ENCODE peak calls at places on chromosomes 2 and 18, in nine cellular contexts. L is A549; Y is CD4-positive, alpha-beta memory T cell; D is CD8-positive, alpha-beta T cell; B is body of pancreas; F is adrenal gland; T is HepG2; I is GM23248; S is uterus. Q is an unnamed sample. For H3K4me1, the result is how much of the 10 kb centered on the place peaks cover.

GRCh38 chr2:118943286-118943685 is 1.3 kb downstream of the MARCO start:
- DNase-seq in B (no peak), T (no peak), S (no peak), D (no peak), L (no peak), Y (no peak), I (no peak), F (no peak), Q (no peak)

GRCh38 chr2:8573234-8573941 is 108.5 kb upstream of the ID2 start:
- DNase-seq in F (no peak), S (no peak), Y (no peak), L (no peak), I (no peak), B (no peak), D (no peak), T (peak), Q (peak)

GRCh38 chr2:40435426-40436092 is 16.3 kb downstream of the SLC8A1 start:
- DNase-seq in S (no peak), T (no peak), B (no peak), D (no peak), L (no peak), F (no peak), I (peak), Y (no peak), Q (no peak)

GRCh38 chr2:17830053-17831034 is 14.1 kb downstream of the MSGN1 start:
- DNase-seq in S (peak), Y (peak), D (no peak), B (peak), I (peak), L (peak), T (peak), F (peak), Q (peak)

GRCh38 chr2:69456950-69457445 is 19.8 kb upstream of the NFU1 start:
- DNase-seq in T (no peak), F (no peak), D (no peak), L (no peak), S (no peak), B (no peak), Y (no peak), I (no peak), Q (no peak)

GRCh38 chr2:215137741-215138340 is 585 bp downstream of the ABCA12 start:
- DNase-seq in D (no peak), I (peak), L (no peak), F (no peak), Y (no peak), T (no peak), S (no peak), B (no peak), Q (no peak)

GRCh38 chr18:23069481-23069880 is 65.8 kb upstream of the CABLES1 start:
- DNase-seq in B (no peak), S (no peak), F (no peak), I (no peak), D (peak), T (no peak), L (no peak), Y (peak), Q (no peak)

GRCh38 chr2:150296795-150297546 is 190.5 kb downstream of the RND3 start:
- DNase-seq in Y (no peak), T (no peak), S (no peak), I (peak), D (no peak), F (no peak), L (no peak), B (no peak), Q (peak)

GRCh38 chr2:120883607-120884405 is 148.1 kb downstream of the GLI2 start:
- DNase-seq in I (no peak), B (no peak), L (no peak), T (no peak), S (no peak), Y (no peak), F (no peak), D (no peak), Q (no peak)

GRCh38 chr2:2810504-2810903 is 479.4 kb upstream of the MYT1L start:
- DNase-seq in D (no peak), Y (no peak), I (no peak), L (no peak), S (no peak), F (no peak), B (no peak), T (no peak), Q (no peak)

GRCh38 chr2:218992703-218993344 is 398 bp downstream of the CRYBA2 start:
- DNase-seq in B (peak), S (no peak), I (peak), L (no peak), T (no peak), Y (no peak), F (no peak), D (no peak), Q (no peak)

GRCh38 chr2:43370705-43371104 is 144.3 kb upstream of the ZFP36L2 start:
- DNase-seq in I (no peak), Y (no peak), T (no peak), D (no peak), L (no peak), B (no peak), S (no peak), F (no peak), Q (no peak)

GRCh38 chr2:27263287-27264252 is 723 bp upstream of the SLC30A3 start:
- DNase-seq in S (no peak), B (no peak), L (no peak), F (no peak), T (no peak), I (no peak), D (no peak), Y (no peak), Q (no peak)

GRCh38 chr2:21981127-21981526 is 857.4 kb downstream of the TDRD15 start:
- DNase-seq in S (no peak), I (no peak), L (no peak), F (no peak), Y (no peak), D (no peak), T (no peak), B (no peak), Q (no peak)

GRCh38 chr2:42036413-42036812 is 11.4 kb upstream of the PKDCC start:
- DNase-seq in Y (no peak), S (no peak), L (no peak), T (no peak), D (no peak), F (no peak), I (no peak), B (no peak), Q (no peak)

GRCh38 chr2:19819097-19820065 is 82.4 kb downstream of the TTC32 start:
- DNase-seq in B (no peak), Y (no peak), T (no peak), F (no peak), S (no peak), I (peak), L (no peak), D (no peak), Q (peak)

GRCh38 chr2:161352718-161353117 is 44.5 kb downstream of the PSMD14 start:
- DNase-seq in B (no peak), Y (no peak), T (no peak), S (no peak), L (no peak), F (no peak), I (no peak), D (no peak), Q (no peak)

GRCh38 chr2:232022733-232023132 is 61.2 kb downstream of the DIS3L2 start:
- DNase-seq in L (no peak), D (no peak), F (peak), I (no peak), T (no peak), B (peak), S (no peak), Y (no peak), Q (no peak)

GRCh38 chr2:203412555-203413331 is 84.5 kb downstream of the ABI2 start:
- DNase-seq in L (no peak), B (no peak), F (peak), I (no peak), S (no peak), T (no peak), Y (no peak), D (no peak), Q (no peak)

GRCh38 chr18:22427797-22428549 is 10.3 kb upstream of the CTAGE1 start:
- DNase-seq in I (no peak), Y (no peak), T (no peak), L (no peak), B (peak), F (no peak), S (no peak), D (no peak), Q (no peak)

GRCh38 chr2:51559026-51559425 is 527.1 kb upstream of the NRXN1 start:
- DNase-seq in B (no peak), I (no peak), S (no peak), L (no peak), F (no peak), D (no peak), T (no peak), Y (no peak), Q (no peak)

GRCh38 chr2:95526360-95527341 is 42.1 kb upstream of the TRIM43B start:
- DNase-seq in T (no peak), F (peak), Y (peak), L (peak), I (peak), B (peak), S (peak), D (peak), Q (peak)

GRCh38 chr2:20236496-20236895 is 11.6 kb upstream of the SDC1 start:
- DNase-seq in Y (no peak), T (no peak), S (no peak), L (no peak), I (no peak), D (no peak), F (no peak), B (no peak), Q (no peak)

DNA sequence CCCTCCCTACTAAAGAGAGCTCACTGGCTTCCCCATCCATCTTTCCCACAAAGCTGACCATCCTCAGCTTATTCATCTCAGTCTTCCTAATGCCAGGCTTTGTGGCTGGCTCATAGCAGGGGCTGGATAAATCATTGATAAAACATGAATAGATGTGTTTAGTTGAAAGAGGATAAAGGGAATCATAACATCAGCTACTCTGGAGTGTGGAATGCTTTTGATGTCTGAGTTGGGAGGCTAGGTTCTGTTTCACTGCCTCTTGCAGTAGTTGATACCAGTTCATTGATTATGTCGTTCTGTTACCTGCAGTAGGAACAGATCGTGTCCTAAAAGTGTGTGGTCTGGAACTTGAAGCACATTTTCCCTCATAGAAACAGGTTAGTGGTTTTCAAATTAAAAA is 66.3 kb upstream of the HK2 start:
- DNase-seq in T (peak), S (no peak), F (no peak), I (no peak), Y (no peak), L (no peak), D (no peak), B (no peak), Q (no peak)
- H3K27ac ChIP-seq in T (no peak), S (no peak), F (no peak), I (peak), Y (no peak), L (no peak), D (no peak), B (no peak), Q (no peak)

DNA sequence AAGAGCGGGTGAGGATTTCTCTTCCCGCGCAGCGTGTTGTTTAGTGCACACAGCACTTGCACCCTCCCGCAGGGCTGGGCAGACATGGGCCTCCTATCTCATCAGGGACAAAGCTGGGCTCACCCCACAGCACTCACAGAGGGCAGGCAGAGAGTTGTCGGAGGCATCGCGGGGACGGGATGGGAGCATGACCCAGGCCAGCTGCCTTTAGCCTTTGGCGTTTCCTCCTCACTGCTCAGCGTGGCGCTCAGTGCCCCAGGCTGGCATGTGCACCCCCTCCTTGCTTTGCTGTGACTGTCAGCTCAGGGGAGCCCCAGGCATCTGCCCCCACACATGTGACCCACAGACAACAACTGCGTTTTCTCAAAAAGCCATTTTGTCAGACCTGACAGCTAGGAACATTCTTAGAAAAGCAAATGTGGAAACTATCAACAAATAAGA is 101.1 kb downstream of the RNF144A start:
- DNase-seq in L (no peak), F (no peak), I (no peak), S (peak), D (no peak), T (no peak), B (no peak), Y (no peak), Q (no peak)
- H3K4me1 ChIP-seq in L (under half), F (half or more), I (under half), S (under half), D (under half), T (under half), B (half or more), Y (under half), Q (under half)

GRCh38 chr2:44470151-44470550 is 108.4 kb downstream of the CAMKMT start:
- DNase-seq in I (no peak), B (no peak), L (no peak), D (no peak), F (no peak), T (no peak), S (no peak), Y (no peak), Q (no peak)

GRCh38 chr2:44462934-44463849 is 101.4 kb downstream of the CAMKMT start:
- DNase-seq in S (no peak), L (no peak), I (no peak), D (no peak), F (no peak), Y (no peak), B (no peak), T (no peak), Q (no peak)

GRCh38 chr2:44459754-44460153 is 98.0 kb downstream of the CAMKMT start:
- DNase-seq in T (no peak), B (no peak), Y (no peak), L (no peak), D (no peak), I (no peak), S (no peak), F (no peak), Q (no peak)

GRCh38 chr2:44464437-44464836 is 102.7 kb downstream of the CAMKMT start:
- DNase-seq in D (no peak), S (no peak), I (no peak), B (no peak), Y (no peak), T (no peak), L (no peak), F (no peak), Q (no peak)
- H3K27ac ChIP-seq in D (no peak), S (no peak), I (no peak), B (no peak), Y (no peak), T (no peak), L (no peak), F (no peak), Q (no peak)

GRCh38 chr2:86134709-86135108 is 28.7 kb downstream of the PTCD3 start:
- DNase-seq in D (no peak), Y (no peak), S (no peak), I (no peak), F (no peak), B (no peak), T (no peak), L (no peak), Q (no peak)
- H3K4me1 ChIP-seq in D (under half), Y (under half), S (under half), I (under half), F (under half), B (under half), T (under half), L (under half), Q (under half)